ENCODE peak calls at places on chromosomes 16 and 17, in eight cellular contexts. Z is neuronal stem cell; B is tibial artery; H is globus pallidus; T is anterior cingulate cortex; S is activated naive CD8-positive, alpha-beta T cell treated with anti-CD3 and anti-CD28 coated beads, Interleukin-2, amount 50 U/mL, for 16 hours; A is RWPE1; L is activated CD4-positive, alpha-beta T cell treated with anti-CD3 and anti-CD28 coated beads, Interleukin-2, amount 50 U/mL, for 1 hour. N is an unnamed sample.

GRCh38 chr17:9684955-9685621 is 39.8 kb downstream of the USP43 start:
- DNase-seq in A (peak), S (no peak), L (no peak), Z (no peak), H (no peak), B (no peak), T (no peak), N (no peak)

GRCh38 chr16:50463581-50464324 is 84.4 kb upstream of the NKD1 start:
- DNase-seq in T (no peak), S (no peak), L (no peak), A (no peak), Z (no peak), H (no peak), B (peak), N (no peak)

GRCh38 chr17:31216053-31216751 is 80.8 kb downstream of the OMG start:
- DNase-seq in Z (peak), L (no peak), T (no peak), S (no peak), H (peak), A (peak), B (no peak), N (peak)

GRCh38 chr17:77681820-77682219 is 276.7 kb upstream of the TNRC6C start:
- DNase-seq in H (no peak), T (no peak), A (no peak), L (no peak), S (no peak), B (peak), Z (no peak), N (no peak)

GRCh38 chr17:74715144-74715543 is 2.4 kb upstream of the CD300LF start:
- DNase-seq in H (no peak), A (no peak), L (no peak), T (no peak), S (no peak), B (no peak), Z (no peak), N (no peak)

GRCh38 chr16:85200471-85201278 is 88.4 kb upstream of the CIBAR2 start:
- DNase-seq in L (no peak), B (no peak), Z (no peak), T (no peak), A (peak), S (no peak), H (no peak), N (no peak)

GRCh38 chr16:51150894-51151320 is at the start of gene SALL1:
- DNase-seq in B (no peak), A (no peak), Z (no peak), L (no peak), S (no peak), H (no peak), T (no peak), N (no peak)

GRCh38 chr16:17544785-17545184 is 74.0 kb upstream of the XYLT1 start:
- DNase-seq in L (no peak), T (no peak), Z (no peak), B (no peak), H (no peak), S (no peak), A (no peak), N (no peak)

GRCh38 chr17:78140169-78141051 is 5.8 kb upstream of the C17orf99 start:
- DNase-seq in H (no peak), L (peak), S (peak), A (peak), Z (peak), B (peak), T (no peak), N (no peak)

GRCh38 chr17:81713556-81714411 is 1.7 kb downstream of the SLC25A10 start:
- DNase-seq in B (no peak), T (no peak), L (no peak), Z (no peak), A (no peak), S (no peak), H (no peak), N (no peak)

GRCh38 chr17:29645516-29646051 is 22.9 kb upstream of the CORO6 start:
- DNase-seq in T (no peak), B (peak), H (peak), S (no peak), Z (no peak), L (no peak), A (no peak), N (no peak)

N was measured in HS-27A.